ENCODE peak calls at places on chromosomes 6 and 20, in four cellular contexts. One of them, this sample, is unnamed.

GRCh38 chr6:131782764-131783163 is 25.1 kb upstream of the ENPP1 start:
- DNase-seq in LHCN-M2: no peak
- DNase-seq in activated T-cell treated with anti-CD3 and anti-CD28 coated beads, Interleukin-2, amount 50 U/mL, for 72 hours: no peak
- DNase-seq in cardiac septum: no peak
- DNase-seq in this sample: no peak

GRCh38 chr20:3420211-3420707 is 12.8 kb upstream of the DNAAF9 start:
- DNase-seq in LHCN-M2: peak; percentile 91
- DNase-seq in activated T-cell treated with anti-CD3 and anti-CD28 coated beads, Interleukin-2, amount 50 U/mL, for 72 hours: peak; percentile 82
- DNase-seq in cardiac septum: no peak
- DNase-seq in this sample: peak; percentile 78

GRCh38 chr20:9126527-9126926 is 57.6 kb downstream of the PLCB4 start:
- DNase-seq in LHCN-M2: no peak
- DNase-seq in activated T-cell treated with anti-CD3 and anti-CD28 coated beads, Interleukin-2, amount 50 U/mL, for 72 hours: no peak
- DNase-seq in cardiac septum: no peak
- DNase-seq in this sample: no peak

GRCh38 chr20:5168582-5169396 is 42.0 kb downstream of the CDS2 start:
- DNase-seq in LHCN-M2: peak; percentile 66
- DNase-seq in activated T-cell treated with anti-CD3 and anti-CD28 coated beads, Interleukin-2, amount 50 U/mL, for 72 hours: no peak
- DNase-seq in cardiac septum: peak; percentile 81
- DNase-seq in this sample: no peak

GRCh38 chr20:51533291-51534172 is 9.0 kb downstream of the NFATC2 start:
- DNase-seq in LHCN-M2: peak; percentile 15
- DNase-seq in activated T-cell treated with anti-CD3 and anti-CD28 coated beads, Interleukin-2, amount 50 U/mL, for 72 hours: no peak
- DNase-seq in cardiac septum: no peak
- DNase-seq in this sample: no peak

GRCh38 chr6:142570221-142570671 is 268.4 kb downstream of the ADGRG6 start:
- DNase-seq in LHCN-M2: peak; percentile 95
- DNase-seq in activated T-cell treated with anti-CD3 and anti-CD28 coated beads, Interleukin-2, amount 50 U/mL, for 72 hours: no peak
- DNase-seq in cardiac septum: no peak
- DNase-seq in this sample: no peak

GRCh38 chr6:40037271-40037670 is 103.0 kb upstream of the MOCS1 start:
- DNase-seq in LHCN-M2: no peak
- DNase-seq in activated T-cell treated with anti-CD3 and anti-CD28 coated beads, Interleukin-2, amount 50 U/mL, for 72 hours: no peak
- DNase-seq in cardiac septum: no peak
- DNase-seq in this sample: no peak

GRCh38 chr20:25453035-25453810 is 45.8 kb downstream of the GINS1 start:
- DNase-seq in LHCN-M2: peak; percentile 5
- DNase-seq in activated T-cell treated with anti-CD3 and anti-CD28 coated beads, Interleukin-2, amount 50 U/mL, for 72 hours: no peak
- DNase-seq in cardiac septum: no peak
- DNase-seq in this sample: no peak

GRCh38 chr20:3162080-3162611 is 2.5 kb upstream of the FASTKD5 start:
- DNase-seq in LHCN-M2: no peak
- DNase-seq in activated T-cell treated with anti-CD3 and anti-CD28 coated beads, Interleukin-2, amount 50 U/mL, for 72 hours: no peak
- DNase-seq in cardiac septum: no peak
- DNase-seq in this sample: no peak

GRCh38 chr6:34771727-34772126 is 14.4 kb downstream of the SNRPC start:
- DNase-seq in LHCN-M2: peak; percentile 80
- DNase-seq in activated T-cell treated with anti-CD3 and anti-CD28 coated beads, Interleukin-2, amount 50 U/mL, for 72 hours: no peak
- DNase-seq in cardiac septum: no peak
- DNase-seq in this sample: no peak

GRCh38 chr20:62065669-62066338 is at the start of gene TAF4:
- DNase-seq in LHCN-M2: peak; percentile 63
- DNase-seq in activated T-cell treated with anti-CD3 and anti-CD28 coated beads, Interleukin-2, amount 50 U/mL, for 72 hours: peak; percentile 85
- DNase-seq in cardiac septum: peak; percentile 90
- DNase-seq in this sample: peak; percentile 99

GRCh38 chr6:137240168-137240567 is 21.0 kb upstream of the IFNGR1 start:
- DNase-seq in LHCN-M2: peak; percentile 79
- DNase-seq in activated T-cell treated with anti-CD3 and anti-CD28 coated beads, Interleukin-2, amount 50 U/mL, for 72 hours: no peak
- DNase-seq in cardiac septum: no peak
- DNase-seq in this sample: no peak

GRCh38 chr20:57957397-57958049 is 247.7 kb upstream of the PMEPA1 start:
- DNase-seq in LHCN-M2: no peak
- DNase-seq in activated T-cell treated with anti-CD3 and anti-CD28 coated beads, Interleukin-2, amount 50 U/mL, for 72 hours: no peak
- DNase-seq in cardiac septum: no peak
- DNase-seq in this sample: no peak

GRCh38 chr6:170286934-170287265 is 4.0 kb downstream of the DLL1 start:
- DNase-seq in LHCN-M2: no peak
- DNase-seq in activated T-cell treated with anti-CD3 and anti-CD28 coated beads, Interleukin-2, amount 50 U/mL, for 72 hours: no peak
- DNase-seq in cardiac septum: no peak
- DNase-seq in this sample: no peak

GRCh38 chr6:2663123-2663522 is 87.6 kb downstream of the MYLK4 start:
- DNase-seq in LHCN-M2: no peak
- DNase-seq in activated T-cell treated with anti-CD3 and anti-CD28 coated beads, Interleukin-2, amount 50 U/mL, for 72 hours: peak; percentile 15
- DNase-seq in cardiac septum: no peak
- DNase-seq in this sample: no peak